ENCODE peak calls at places on chromosomes 16 and 17, in seven cellular contexts. One of them, this sample, is unnamed.

GRCh38 chr17:6350806-6351205 is 84.1 kb downstream of the AIPL1 start:
- DNase-seq in fibroblast of villous mesenchyme: no peak
- DNase-seq in epithelial cell of proximal tubule: no peak
- DNase-seq in GM23338: no peak
- DNase-seq in WTC11: no peak
- DNase-seq in colonic mucosa: no peak
- DNase-seq in cardiac fibroblast: no peak
- DNase-seq in this sample: no peak

GRCh38 chr16:84683691-84684591 is 15.9 kb upstream of the USP10 start:
- DNase-seq in fibroblast of villous mesenchyme: no peak
- DNase-seq in epithelial cell of proximal tubule: no peak
- DNase-seq in WTC11: peak
- DNase-seq in cardiac fibroblast: no peak
- DNase-seq in GM23338: peak
- DNase-seq in colonic mucosa: no peak
- DNase-seq in this sample: no peak

GRCh38 chr16:17474037-17474436 is 3.3 kb upstream of the XYLT1 start:
- DNase-seq in GM23338: no peak
- DNase-seq in cardiac fibroblast: peak
- DNase-seq in epithelial cell of proximal tubule: no peak
- DNase-seq in colonic mucosa: no peak
- DNase-seq in WTC11: no peak
- DNase-seq in fibroblast of villous mesenchyme: peak
- DNase-seq in this sample: no peak

GRCh38 chr16:53511403-53512280 is 8.6 kb upstream of the AKTIP start:
- DNase-seq in WTC11: no peak
- DNase-seq in fibroblast of villous mesenchyme: no peak
- DNase-seq in epithelial cell of proximal tubule: no peak
- DNase-seq in cardiac fibroblast: no peak
- DNase-seq in colonic mucosa: no peak
- DNase-seq in GM23338: no peak
- DNase-seq in this sample: peak

GRCh38 chr16:78321611-78322010 is 222.2 kb downstream of the WWOX start:
- DNase-seq in GM23338: peak
- DNase-seq in WTC11: no peak
- DNase-seq in cardiac fibroblast: no peak
- DNase-seq in colonic mucosa: no peak
- DNase-seq in epithelial cell of proximal tubule: no peak
- DNase-seq in fibroblast of villous mesenchyme: no peak
- DNase-seq in this sample: no peak

GRCh38 chr16:83354015-83354414 is 453.8 kb upstream of the HSBP1 start:
- DNase-seq in colonic mucosa: no peak
- DNase-seq in fibroblast of villous mesenchyme: no peak
- DNase-seq in epithelial cell of proximal tubule: no peak
- DNase-seq in cardiac fibroblast: no peak
- DNase-seq in WTC11: no peak
- DNase-seq in GM23338: no peak
- DNase-seq in this sample: no peak

GRCh38 chr17:62898239-62898864 is 67.7 kb upstream of the TANC2 start:
- DNase-seq in WTC11: no peak
- DNase-seq in colonic mucosa: no peak
- DNase-seq in epithelial cell of proximal tubule: no peak
- DNase-seq in fibroblast of villous mesenchyme: peak
- DNase-seq in GM23338: no peak
- DNase-seq in cardiac fibroblast: peak
- DNase-seq in this sample: no peak

GRCh38 chr17:13544292-13544691 is 57.4 kb downstream of the HS3ST3A1 start:
- DNase-seq in colonic mucosa: no peak
- DNase-seq in GM23338: no peak
- DNase-seq in cardiac fibroblast: peak
- DNase-seq in fibroblast of villous mesenchyme: peak
- DNase-seq in WTC11: no peak
- DNase-seq in epithelial cell of proximal tubule: no peak
- DNase-seq in this sample: no peak

GRCh38 chr17:64941761-64942160 is 22.5 kb upstream of the LRRC37A3 start:
- DNase-seq in WTC11: no peak
- DNase-seq in fibroblast of villous mesenchyme: no peak
- DNase-seq in colonic mucosa: no peak
- DNase-seq in cardiac fibroblast: no peak
- DNase-seq in GM23338: no peak
- DNase-seq in epithelial cell of proximal tubule: no peak
- DNase-seq in this sample: no peak

GRCh38 chr17:14201595-14201994 is 35.1 kb downstream of the CDRT15 start:
- DNase-seq in cardiac fibroblast: no peak
- DNase-seq in fibroblast of villous mesenchyme: no peak
- DNase-seq in WTC11: no peak
- DNase-seq in colonic mucosa: no peak
- DNase-seq in epithelial cell of proximal tubule: no peak
- DNase-seq in GM23338: peak
- DNase-seq in this sample: no peak

GRCh38 chr17:75047398-75048098 is 523 bp downstream of the KCTD2 start:
- DNase-seq in colonic mucosa: peak
- DNase-seq in WTC11: peak
- DNase-seq in fibroblast of villous mesenchyme: no peak
- DNase-seq in epithelial cell of proximal tubule: no peak
- DNase-seq in GM23338: peak
- DNase-seq in cardiac fibroblast: peak
- DNase-seq in this sample: no peak

GRCh38 chr16:30787613-30788378 is 791 bp upstream of the ZNF629 start:
- DNase-seq in GM23338: no peak
- DNase-seq in epithelial cell of proximal tubule: no peak
- DNase-seq in colonic mucosa: peak
- DNase-seq in cardiac fibroblast: no peak
- DNase-seq in WTC11: no peak
- DNase-seq in fibroblast of villous mesenchyme: no peak
- DNase-seq in this sample: no peak

GRCh38 chr16:30794634-30795033 is 7.6 kb upstream of the ZNF629 start:
- DNase-seq in fibroblast of villous mesenchyme: no peak
- DNase-seq in WTC11: no peak
- DNase-seq in GM23338: no peak
- DNase-seq in cardiac fibroblast: no peak
- DNase-seq in colonic mucosa: no peak
- DNase-seq in epithelial cell of proximal tubule: no peak
- DNase-seq in this sample: no peak

GRCh38 chr16:30797670-30798309 is 10.8 kb upstream of the ZNF629 start:
- DNase-seq in fibroblast of villous mesenchyme: no peak
- DNase-seq in colonic mucosa: no peak
- DNase-seq in GM23338: no peak
- DNase-seq in epithelial cell of proximal tubule: no peak
- DNase-seq in WTC11: no peak
- DNase-seq in cardiac fibroblast: no peak
- DNase-seq in this sample: no peak

GRCh38 chr16:30793508-30794069 is 6.6 kb upstream of the ZNF629 start:
- DNase-seq in epithelial cell of proximal tubule: no peak
- DNase-seq in WTC11: no peak
- DNase-seq in fibroblast of villous mesenchyme: no peak
- DNase-seq in GM23338: no peak
- DNase-seq in colonic mucosa: no peak
- DNase-seq in cardiac fibroblast: no peak
- DNase-seq in this sample: no peak
- TF ChIP-seq CTCF in epithelial cell of proximal tubule: no peak
- TF ChIP-seq CTCF in WTC11: no peak
- TF ChIP-seq CTCF in fibroblast of villous mesenchyme: no peak
- TF ChIP-seq CTCF in GM23338: no peak
- TF ChIP-seq CTCF in colonic mucosa: no peak
- TF ChIP-seq CTCF in cardiac fibroblast: no peak
- TF ChIP-seq CTCF in this sample: no peak

GRCh38 chr17:50145532-50146229 is 4.8 kb downstream of the PPP1R9B start:
- DNase-seq in epithelial cell of proximal tubule: no peak
- DNase-seq in fibroblast of villous mesenchyme: no peak
- DNase-seq in colonic mucosa: no peak
- DNase-seq in GM23338: no peak
- DNase-seq in cardiac fibroblast: no peak
- DNase-seq in WTC11: no peak
- DNase-seq in this sample: no peak

GRCh38 chr17:50144845-50145531 is 5.5 kb downstream of the PPP1R9B start:
- DNase-seq in epithelial cell of proximal tubule: no peak
- DNase-seq in fibroblast of villous mesenchyme: no peak
- DNase-seq in cardiac fibroblast: no peak
- DNase-seq in GM23338: no peak
- DNase-seq in colonic mucosa: no peak
- DNase-seq in WTC11: no peak
- DNase-seq in this sample: no peak

GRCh38 chr17:50147841-50148225 is 2.6 kb downstream of the PPP1R9B start:
- DNase-seq in GM23338: no peak
- DNase-seq in cardiac fibroblast: peak
- DNase-seq in WTC11: no peak
- DNase-seq in colonic mucosa: no peak
- DNase-seq in epithelial cell of proximal tubule: no peak
- DNase-seq in fibroblast of villous mesenchyme: no peak
- DNase-seq in this sample: no peak

GRCh38 chr17:50146927-50147640 is 3.4 kb downstream of the PPP1R9B start:
- DNase-seq in epithelial cell of proximal tubule: no peak
- DNase-seq in WTC11: no peak
- DNase-seq in colonic mucosa: no peak
- DNase-seq in GM23338: no peak
- DNase-seq in fibroblast of villous mesenchyme: no peak
- DNase-seq in cardiac fibroblast: no peak
- DNase-seq in this sample: no peak

DNA sequence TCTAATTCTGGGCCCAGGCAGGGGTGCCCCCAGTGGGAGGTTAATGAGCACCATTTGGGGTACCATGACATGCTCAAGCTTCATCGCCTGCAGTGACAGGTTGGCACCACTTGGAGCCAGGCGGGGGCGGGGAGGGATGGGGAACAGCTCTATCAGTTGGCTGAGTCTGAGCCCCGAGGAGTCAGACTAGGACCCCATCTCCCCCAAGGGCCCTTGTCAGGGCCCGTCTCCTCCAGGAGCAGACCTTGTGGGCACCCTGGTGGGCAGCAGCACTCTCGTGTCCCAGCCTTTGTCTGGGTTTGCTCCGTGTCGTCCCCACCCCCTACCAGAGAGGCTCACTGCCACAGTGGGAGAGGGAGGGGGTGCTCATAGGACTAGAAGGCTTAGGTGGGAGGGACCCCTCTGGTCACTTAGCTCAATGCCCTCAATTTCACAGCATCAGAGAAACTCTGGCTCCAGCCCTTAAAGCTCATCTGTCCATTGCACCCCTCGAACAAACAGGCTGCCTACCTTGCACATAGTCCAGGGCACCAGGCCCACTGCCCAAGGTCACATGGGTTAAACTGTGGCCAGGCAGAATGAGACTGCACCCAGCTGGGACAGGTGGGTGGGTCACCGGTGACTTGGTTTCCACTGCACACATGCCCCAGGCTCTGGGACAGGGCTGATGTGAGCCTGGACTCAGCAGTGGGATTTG is 4.1 kb downstream of the PPP1R9B start:
- DNase-seq in cardiac fibroblast: no peak
- DNase-seq in GM23338: no peak
- DNase-seq in WTC11: no peak
- DNase-seq in fibroblast of villous mesenchyme: no peak
- DNase-seq in epithelial cell of proximal tubule: no peak
- DNase-seq in colonic mucosa: no peak
- DNase-seq in this sample: no peak
- TF ChIP-seq CTCF in cardiac fibroblast: no peak
- TF ChIP-seq CTCF in GM23338: no peak
- TF ChIP-seq CTCF in WTC11: no peak
- TF ChIP-seq CTCF in fibroblast of villous mesenchyme: no peak
- TF ChIP-seq CTCF in epithelial cell of proximal tubule: no peak
- TF ChIP-seq CTCF in colonic mucosa: no peak
- TF ChIP-seq CTCF in this sample: no peak

GRCh38 chr17:81253358-81254131 is 14.4 kb downstream of the NDUFAF8 start:
- DNase-seq in colonic mucosa: peak
- DNase-seq in GM23338: no peak
- DNase-seq in WTC11: peak
- DNase-seq in epithelial cell of proximal tubule: no peak
- DNase-seq in fibroblast of villous mesenchyme: peak
- DNase-seq in cardiac fibroblast: peak
- DNase-seq in this sample: no peak
- TF ChIP-seq CTCF in colonic mucosa: peak
- TF ChIP-seq CTCF in GM23338: peak
- TF ChIP-seq CTCF in WTC11: peak
- TF ChIP-seq CTCF in epithelial cell of proximal tubule: peak
- TF ChIP-seq CTCF in fibroblast of villous mesenchyme: peak
- TF ChIP-seq CTCF in cardiac fibroblast: peak
- TF ChIP-seq CTCF in this sample: peak

GRCh38 chr17:27871407-27871806 is 21.8 kb downstream of the LYRM9 start:
- DNase-seq in colonic mucosa: peak
- DNase-seq in WTC11: no peak
- DNase-seq in cardiac fibroblast: no peak
- DNase-seq in fibroblast of villous mesenchyme: no peak
- DNase-seq in epithelial cell of proximal tubule: no peak
- DNase-seq in GM23338: no peak
- DNase-seq in this sample: no peak

GRCh38 chr17:27872776-27873175 is 20.4 kb downstream of the LYRM9 start:
- DNase-seq in epithelial cell of proximal tubule: no peak
- DNase-seq in cardiac fibroblast: no peak
- DNase-seq in GM23338: no peak
- DNase-seq in fibroblast of villous mesenchyme: no peak
- DNase-seq in WTC11: no peak
- DNase-seq in colonic mucosa: no peak
- DNase-seq in this sample: no peak

GRCh38 chr17:27873211-27873610 is 20.0 kb downstream of the LYRM9 start:
- DNase-seq in GM23338: no peak
- DNase-seq in WTC11: no peak
- DNase-seq in fibroblast of villous mesenchyme: no peak
- DNase-seq in cardiac fibroblast: no peak
- DNase-seq in epithelial cell of proximal tubule: no peak
- DNase-seq in colonic mucosa: no peak
- DNase-seq in this sample: no peak

GRCh38 chr17:27870345-27870744 is 22.8 kb downstream of the LYRM9 start:
- DNase-seq in epithelial cell of proximal tubule: no peak
- DNase-seq in cardiac fibroblast: no peak
- DNase-seq in GM23338: no peak
- DNase-seq in colonic mucosa: no peak
- DNase-seq in WTC11: no peak
- DNase-seq in fibroblast of villous mesenchyme: no peak
- DNase-seq in this sample: no peak

GRCh38 chr17:27868565-27868964 is 24.6 kb downstream of the LYRM9 start:
- DNase-seq in colonic mucosa: no peak
- DNase-seq in GM23338: no peak
- DNase-seq in fibroblast of villous mesenchyme: no peak
- DNase-seq in cardiac fibroblast: no peak
- DNase-seq in WTC11: no peak
- DNase-seq in epithelial cell of proximal tubule: no peak
- DNase-seq in this sample: no peak
- TF ChIP-seq CTCF in colonic mucosa: no peak
- TF ChIP-seq CTCF in GM23338: peak
- TF ChIP-seq CTCF in fibroblast of villous mesenchyme: no peak
- TF ChIP-seq CTCF in cardiac fibroblast: no peak
- TF ChIP-seq CTCF in WTC11: no peak
- TF ChIP-seq CTCF in epithelial cell of proximal tubule: peak
- TF ChIP-seq CTCF in this sample: no peak

DNA sequence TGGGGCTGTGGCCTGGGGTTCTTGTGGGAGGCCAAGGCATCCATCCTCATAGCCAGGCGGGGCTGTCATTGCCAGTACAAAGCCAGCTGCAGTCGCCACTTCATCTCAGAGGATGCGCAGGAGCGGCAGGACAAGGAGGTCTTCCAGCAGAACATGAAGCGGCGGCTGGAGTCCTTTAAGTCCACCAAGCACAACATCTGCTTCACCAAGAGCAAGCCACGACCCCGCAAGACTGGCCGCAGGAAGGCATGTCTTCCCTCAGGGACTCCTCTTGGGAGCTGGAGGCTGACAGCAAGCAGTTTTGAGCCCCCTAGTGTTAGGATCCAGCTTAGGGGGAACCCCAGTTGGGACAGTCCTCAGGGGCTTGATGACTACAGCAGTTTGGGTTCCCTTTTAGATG is 15.1 kb upstream of the PLEKHG4 start:
- DNase-seq in cardiac fibroblast: no peak
- DNase-seq in fibroblast of villous mesenchyme: no peak
- DNase-seq in epithelial cell of proximal tubule: no peak
- DNase-seq in colonic mucosa: no peak
- DNase-seq in GM23338: peak
- DNase-seq in WTC11: no peak
- DNase-seq in this sample: no peak
- TF ChIP-seq CTCF in cardiac fibroblast: peak
- TF ChIP-seq CTCF in fibroblast of villous mesenchyme: peak
- TF ChIP-seq CTCF in epithelial cell of proximal tubule: no peak
- TF ChIP-seq CTCF in colonic mucosa: no peak
- TF ChIP-seq CTCF in GM23338: peak
- TF ChIP-seq CTCF in WTC11: no peak
- TF ChIP-seq CTCF in this sample: no peak

GRCh38 chr16:75576384-75576811 is 10.2 kb downstream of the GABARAPL2 start:
- DNase-seq in WTC11: no peak
- DNase-seq in GM23338: no peak
- DNase-seq in colonic mucosa: no peak
- DNase-seq in cardiac fibroblast: no peak
- DNase-seq in fibroblast of villous mesenchyme: no peak
- DNase-seq in epithelial cell of proximal tubule: no peak
- DNase-seq in this sample: no peak
- TF ChIP-seq CTCF in WTC11: no peak
- TF ChIP-seq CTCF in GM23338: no peak
- TF ChIP-seq CTCF in colonic mucosa: no peak
- TF ChIP-seq CTCF in cardiac fibroblast: no peak
- TF ChIP-seq CTCF in fibroblast of villous mesenchyme: no peak
- TF ChIP-seq CTCF in epithelial cell of proximal tubule: no peak
- TF ChIP-seq CTCF in this sample: no peak

This sample was measured in progenitor cell of endocrine pancreas.